ENCODE peak calls at places on chromosomes 16 and 17, in eight cellular contexts. T, Z, C, Y, P, E, N and D are unnamed samples.

GRCh38 chr16:30381351-30382041 is 865 bp downstream of the SEPTIN1 start:
- DNase-seq in T (no peak), Z (no peak), C (no peak), Y (no peak), P (no peak), E (no peak), N (no peak), D (no peak)

GRCh38 chr17:2214887-2215615 is 88.5 kb downstream of the SMG6 start:
- DNase-seq in T (peak), Z (no peak), C (no peak), Y (no peak), P (peak), E (no peak), N (no peak), D (no peak)

GRCh38 chr17:80619535-80620235 is 75.0 kb downstream of the RPTOR start:
- DNase-seq in T (no peak), Z (no peak), C (no peak), Y (peak), P (no peak), E (no peak), N (no peak), D (no peak)

GRCh38 chr16:27364493-27365141 is 37.4 kb upstream of the IL21R start:
- DNase-seq in T (no peak), Z (no peak), C (no peak), Y (no peak), P (no peak), E (peak), N (no peak), D (no peak)

GRCh38 chr17:4519361-4519788 is 20.7 kb downstream of the SPNS2 start:
- DNase-seq in T (no peak), Z (no peak), C (peak), Y (no peak), P (no peak), E (peak), N (no peak), D (no peak)

GRCh38 chr17:43377056-43377810 is 21.6 kb upstream of the ARL4D start:
- DNase-seq in T (no peak), Z (no peak), C (no peak), Y (no peak), P (no peak), E (no peak), N (no peak), D (no peak)

GRCh38 chr16:83227336-83227735 is 580.4 kb upstream of the HSBP1 start:
- DNase-seq in T (no peak), Z (no peak), C (no peak), Y (no peak), P (no peak), E (no peak), N (no peak), D (no peak)

GRCh38 chr16:85418978-85419491 is 194.1 kb upstream of the GSE1 start:
- DNase-seq in T (no peak), Z (peak), C (no peak), Y (peak), P (no peak), E (no peak), N (peak), D (no peak)

DNA sequence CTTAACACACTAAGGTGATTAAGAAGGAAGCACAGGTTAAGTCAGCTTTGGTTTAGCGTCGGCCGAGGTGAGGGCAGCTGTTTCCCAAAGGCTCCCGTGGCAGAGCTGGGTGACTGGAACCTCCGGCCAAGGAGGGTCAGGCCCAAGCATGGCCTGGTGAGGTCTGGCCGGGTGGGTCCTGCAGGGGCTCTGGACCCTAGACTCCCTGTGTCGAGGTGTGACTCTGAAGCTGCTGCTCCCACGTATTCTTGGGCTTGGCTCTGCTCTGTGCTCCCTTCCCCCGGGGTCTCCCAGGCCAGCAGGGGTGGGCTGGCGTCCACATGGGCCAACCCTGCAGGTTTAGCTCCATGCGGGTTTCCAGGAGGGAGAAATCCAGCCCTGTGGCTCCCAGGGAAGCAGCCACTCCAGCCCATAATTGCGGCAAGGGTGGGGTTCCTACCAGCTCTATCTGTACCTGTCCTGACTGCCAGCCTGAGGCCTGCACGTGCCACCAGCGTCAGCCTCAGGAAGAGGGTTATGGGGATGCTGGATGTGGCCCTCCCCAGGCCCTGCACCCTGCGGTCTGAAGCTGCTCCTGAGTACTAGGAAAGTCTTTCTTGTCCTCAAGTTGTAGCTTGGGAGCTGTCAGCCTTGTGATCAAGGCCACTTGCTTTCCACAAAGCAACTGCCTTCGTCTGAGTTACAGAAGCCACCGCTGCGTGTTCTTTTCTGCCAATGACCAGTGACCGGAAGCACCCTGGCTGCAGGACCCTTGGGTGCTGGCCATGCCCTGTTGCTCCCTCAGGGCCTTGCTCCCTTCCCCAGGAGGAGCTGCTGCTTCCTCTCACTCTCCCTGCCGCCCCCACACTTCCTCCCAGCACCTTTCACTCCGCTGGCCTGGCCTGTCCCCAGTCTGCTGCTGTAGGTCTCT is 4.8 kb downstream of the CDK5R1 start:
- DNase-seq in T (no peak), Z (no peak), C (no peak), Y (no peak), P (no peak), E (no peak), N (no peak), D (no peak)
- H3K4me3 ChIP-seq in T (no peak), Z (no peak), C (no peak), Y (no peak), P (no peak), E (no peak), N (peak), D (peak)

GRCh38 chr16:47469227-47469626 is 8.1 kb downstream of the PHKB start:
- DNase-seq in T (no peak), Z (no peak), C (no peak), Y (no peak), P (no peak), E (no peak), N (no peak), D (no peak)
- H3K4me3 ChIP-seq in T (no peak), Z (no peak), C (no peak), Y (no peak), P (no peak), E (no peak), N (no peak), D (no peak)

GRCh38 chr17:15341385-15341849 is at the start of gene TEKT3:
- DNase-seq in T (peak), Z (peak), C (peak), Y (peak), P (peak), E (peak), N (peak), D (no peak)
- H3K4me3 ChIP-seq in T (peak), Z (peak), C (peak), Y (peak), P (peak), E (peak), N (peak), D (no peak)

DNA sequence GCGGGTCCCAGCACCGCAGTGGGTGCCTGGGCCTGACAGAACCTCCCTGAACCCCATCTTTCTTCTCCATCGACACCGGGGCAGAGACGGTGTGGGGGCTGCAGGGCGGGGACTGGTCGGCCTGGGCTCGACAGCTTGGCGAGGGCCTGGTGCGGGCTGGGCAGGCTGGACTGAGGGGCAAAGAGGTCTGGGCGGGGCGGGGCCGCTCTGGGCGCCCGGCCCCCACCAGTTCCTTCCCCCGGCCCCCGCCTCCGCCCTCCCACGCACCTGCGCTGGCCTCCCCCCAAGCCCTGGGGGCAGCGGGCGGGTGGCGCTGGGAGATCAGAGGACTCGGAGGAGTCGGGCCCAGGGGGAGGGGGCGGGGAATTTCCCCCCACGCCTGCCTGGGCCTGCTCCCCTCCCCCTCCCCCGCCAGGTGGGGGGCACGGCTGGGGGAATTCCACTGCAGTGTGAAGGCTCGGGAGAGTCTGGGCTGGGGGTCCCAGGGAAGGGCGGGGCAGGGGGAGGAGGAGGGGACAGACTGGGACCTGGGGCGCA is 933 bp upstream of the KREMEN2 start:
- DNase-seq in T (no peak), Z (no peak), C (no peak), Y (peak), P (no peak), E (no peak), N (no peak), D (peak)
- H3K4me3 ChIP-seq in T (no peak), Z (no peak), C (no peak), Y (no peak), P (no peak), E (no peak), N (peak), D (peak)